ENCODE peak calls at places on chromosomes 12 and 14, in six cellular contexts. One of them, this sample, is unnamed.

GRCh38 chr14:91545946-91546716 is 36.0 kb upstream of the PPP4R3A start:
- DNase-seq in GM13977: no peak
- DNase-seq in upper lobe of right lung: no peak
- DNase-seq in colonic mucosa: no peak
- DNase-seq in GM10248: no peak
- DNase-seq in Caki2: no peak
- DNase-seq in this sample: no peak

GRCh38 chr12:116898675-116899074 is 12.1 kb upstream of the FBXW8 start:
- DNase-seq in Caki2: no peak
- DNase-seq in upper lobe of right lung: no peak
- DNase-seq in GM10248: no peak
- DNase-seq in GM13977: no peak
- DNase-seq in colonic mucosa: no peak
- DNase-seq in this sample: no peak

GRCh38 chr12:96323906-96324305 is 76.3 kb downstream of the CDK17 start:
- DNase-seq in Caki2: no peak
- DNase-seq in GM13977: no peak
- DNase-seq in GM10248: no peak
- DNase-seq in upper lobe of right lung: no peak
- DNase-seq in colonic mucosa: no peak
- DNase-seq in this sample: no peak

GRCh38 chr14:65164068-65164824 is 61.9 kb upstream of the MAX start:
- DNase-seq in Caki2: peak; percentile 33
- DNase-seq in upper lobe of right lung: no peak
- DNase-seq in GM10248: peak; percentile 56
- DNase-seq in GM13977: peak; percentile 44
- DNase-seq in colonic mucosa: peak; percentile 34
- DNase-seq in this sample: peak; percentile 58

GRCh38 chr14:94009767-94010166 is 12.7 kb downstream of the CCDC197 start:
- DNase-seq in upper lobe of right lung: no peak
- DNase-seq in Caki2: peak; percentile 37
- DNase-seq in GM13977: peak; percentile 72
- DNase-seq in GM10248: peak; percentile 67
- DNase-seq in colonic mucosa: no peak
- DNase-seq in this sample: no peak

GRCh38 chr12:26825459-26826016 is 7.5 kb downstream of the ITPR2 start:
- DNase-seq in Caki2: no peak
- DNase-seq in GM13977: no peak
- DNase-seq in upper lobe of right lung: no peak
- DNase-seq in colonic mucosa: no peak
- DNase-seq in GM10248: no peak
- DNase-seq in this sample: no peak

GRCh38 chr14:94028450-94028826 is 2.3 kb downstream of the OTUB2 start:
- DNase-seq in Caki2: peak; percentile 66
- DNase-seq in upper lobe of right lung: no peak
- DNase-seq in GM13977: peak; percentile 50
- DNase-seq in colonic mucosa: no peak
- DNase-seq in GM10248: peak; percentile 43
- DNase-seq in this sample: no peak

GRCh38 chr12:47848853-47849252 is 29.1 kb upstream of the HDAC7 start:
- DNase-seq in GM13977: no peak
- DNase-seq in upper lobe of right lung: no peak
- DNase-seq in colonic mucosa: no peak
- DNase-seq in GM10248: no peak
- DNase-seq in Caki2: no peak
- DNase-seq in this sample: no peak

GRCh38 chr14:65035049-65035448 is 48.4 kb downstream of the FNTB start:
- DNase-seq in colonic mucosa: no peak
- DNase-seq in upper lobe of right lung: peak; percentile 68
- DNase-seq in GM10248: no peak
- DNase-seq in Caki2: no peak
- DNase-seq in GM13977: no peak
- DNase-seq in this sample: no peak